ENCODE peak calls at places on chromosomes 1 and 21, in six cellular contexts. R is heart left ventricle, K is cardiac fibroblast, O is right lobe of liver, S is kidney epithelial cell, Y is vagina. P is an unnamed sample.

GRCh38 chr1:114695430-114696093 is at the start of gene AMPD1:
- DNase-seq in R (no peak), O (no peak), K (peak), Y (no peak), S (no peak), P (no peak)

GRCh38 chr1:212477680-212478466 is 45.2 kb downstream of the NENF start:
- DNase-seq in R (no peak), K (no peak), Y (no peak), O (no peak), S (no peak), P (no peak)

GRCh38 chr1:7646164-7646563 is 124.9 kb upstream of the VAMP3 start:
- DNase-seq in O (no peak), K (no peak), R (no peak), S (no peak), Y (no peak), P (no peak)

GRCh38 chr1:226029093-226029496 is 30.0 kb upstream of the SDE2 start:
- DNase-seq in S (no peak), O (peak), R (no peak), K (no peak), Y (no peak), P (no peak)

GRCh38 chr1:45335732-45336365 is 4.1 kb upstream of the TOE1 start:
- DNase-seq in Y (no peak), O (no peak), R (no peak), K (no peak), S (no peak), P (no peak)

GRCh38 chr1:154219511-154219910 is 1.2 kb upstream of the UBAP2L start:
- DNase-seq in Y (no peak), O (no peak), R (no peak), S (no peak), K (peak), P (no peak)

GRCh38 chr1:180911640-180912161 is 996 bp upstream of the KIAA1614 start:
- DNase-seq in O (no peak), Y (no peak), S (no peak), R (no peak), K (peak), P (no peak)

GRCh38 chr1:168636200-168636599 is 59.8 kb downstream of the XCL1 start:
- DNase-seq in S (no peak), Y (no peak), K (peak), R (no peak), O (no peak), P (no peak)

GRCh38 chr1:4755301-4756183 is 101.1 kb downstream of the AJAP1 start:
- DNase-seq in Y (no peak), R (no peak), O (no peak), K (no peak), S (peak), P (no peak)

GRCh38 chr21:30979054-30979453 is 59.2 kb downstream of the KRTAP19-8 start:
- DNase-seq in O (no peak), S (no peak), Y (no peak), R (no peak), K (no peak), P (no peak)

GRCh38 chr1:6052543-6053205 is 7.0 kb downstream of the KCNAB2 start:
- DNase-seq in R (no peak), O (no peak), Y (no peak), S (peak), K (peak), P (peak)

GRCh38 chr1:245874942-245875580 is 632.0 kb downstream of the SMYD3 start:
- DNase-seq in R (peak), O (peak), S (peak), K (peak), Y (no peak), P (peak)

GRCh38 chr1:171817511-171818265 is 23.6 kb upstream of the DNM3 start:
- DNase-seq in K (peak), O (no peak), R (no peak), Y (no peak), S (peak), P (peak)

GRCh38 chr21:16280731-16281130 is 550.9 kb downstream of the USP25 start:
- DNase-seq in R (no peak), Y (no peak), O (no peak), S (no peak), K (no peak), P (no peak)

GRCh38 chr1:219883400-219884332 is 44.7 kb downstream of the SLC30A10 start:
- DNase-seq in S (no peak), Y (no peak), K (no peak), O (peak), R (no peak), P (no peak)

GRCh38 chr1:2482588-2482987 is 6.5 kb downstream of the PLCH2 start:
- DNase-seq in Y (no peak), K (no peak), R (no peak), S (no peak), O (no peak), P (no peak)

GRCh38 chr21:35190201-35190701 is 141.1 kb upstream of the RUNX1 start:
- DNase-seq in K (peak), R (no peak), S (no peak), O (no peak), Y (no peak), P (no peak)

GRCh38 chr1:209155556-209155955 is 428.0 kb upstream of the CAMK1G start:
- DNase-seq in K (no peak), S (peak), Y (no peak), O (no peak), R (no peak), P (no peak)

GRCh38 chr21:39847877-39848276 is 19.4 kb upstream of the PCP4 start:
- DNase-seq in Y (peak), R (no peak), O (no peak), S (no peak), K (no peak), P (no peak)

GRCh38 chr1:89935235-89935634 is 59.7 kb upstream of the ZNF326 start:
- DNase-seq in R (no peak), S (no peak), O (no peak), K (no peak), Y (no peak), P (no peak)

GRCh38 chr1:41791667-41792484 is 126.8 kb downstream of the HIVEP3 start:
- DNase-seq in R (no peak), S (no peak), O (no peak), Y (no peak), K (no peak), P (no peak)

GRCh38 chr21:14562959-14563358 is 16.8 kb upstream of the SAMSN1 start:
- DNase-seq in S (no peak), K (no peak), R (no peak), Y (no peak), O (no peak), P (no peak)

GRCh38 chr1:115088115-115088794 is 1.0 kb downstream of the TSPAN2 start:
- DNase-seq in Y (no peak), K (no peak), S (no peak), O (no peak), R (no peak), P (no peak)

GRCh38 chr1:16237343-16237830 is 404 bp upstream of the CPLANE2 start:
- DNase-seq in R (no peak), S (no peak), K (peak), O (no peak), Y (no peak), P (no peak)

GRCh38 chr1:37661401-37661800 is 26.7 kb upstream of the RSPO1 start:
- DNase-seq in S (no peak), O (no peak), Y (no peak), R (no peak), K (no peak), P (no peak)

GRCh38 chr1:61079898-61080336 is 2.4 kb upstream of the NFIA start:
- DNase-seq in S (no peak), O (peak), Y (peak), R (peak), K (peak), P (peak)

GRCh38 chr1:62355095-62355494 is 35.9 kb upstream of the KANK4 start:
- DNase-seq in S (no peak), R (no peak), K (peak), Y (no peak), O (no peak), P (no peak)

GRCh38 chr1:181390350-181391080 is 92.8 kb upstream of the CACNA1E start:
- DNase-seq in Y (no peak), R (no peak), K (no peak), O (no peak), S (no peak), P (no peak)

GRCh38 chr1:64343105-64343960 is 126.6 kb upstream of the CACHD1 start:
- DNase-seq in O (no peak), K (peak), Y (no peak), S (peak), R (no peak), P (peak)

GRCh38 chr1:54557956-54558355 is 9.9 kb downstream of the ACOT11 start:
- DNase-seq in Y (no peak), K (no peak), O (no peak), R (no peak), S (no peak), P (no peak)

GRCh38 chr1:227823537-227823936 is 8.1 kb downstream of the PRSS38 start:
- DNase-seq in O (no peak), S (no peak), Y (no peak), K (no peak), R (no peak), P (no peak)

GRCh38 chr1:156493749-156494148 is 6.8 kb downstream of the MEF2D start:
- DNase-seq in Y (no peak), K (no peak), O (no peak), R (peak), S (no peak), P (no peak)
- H3K4me3 ChIP-seq in Y (peak), K (no peak), O (no peak), R (peak), S (no peak), P (no peak)

DNA sequence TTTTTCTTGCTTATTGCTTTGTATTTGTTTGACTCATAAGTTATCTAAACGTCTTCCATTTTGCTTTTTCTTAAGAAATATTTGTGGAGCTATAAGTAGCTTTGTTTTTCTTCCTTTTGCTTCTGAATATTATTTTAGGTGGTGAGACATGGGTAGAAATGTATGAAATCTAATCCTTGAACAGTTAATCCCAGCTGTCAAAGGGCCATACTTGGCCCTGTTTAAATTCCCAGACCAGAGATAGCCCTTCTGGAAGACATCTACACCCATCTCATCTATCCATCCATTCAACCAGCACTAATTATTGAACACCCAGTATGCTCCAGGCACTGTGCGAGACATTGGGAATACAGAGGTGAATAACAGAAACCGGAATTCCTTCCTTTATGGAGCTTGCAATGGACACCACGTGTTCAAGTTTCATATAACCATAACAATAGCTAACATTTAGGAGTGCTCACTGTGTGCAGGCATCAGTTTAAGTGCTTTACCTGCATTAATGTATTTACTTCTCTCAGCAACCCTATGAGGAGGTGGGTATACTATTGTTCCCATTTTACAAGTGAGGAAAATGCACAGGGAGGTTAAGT is 8.7 kb downstream of the TACSTD2 start:
- DNase-seq in R (no peak), S (no peak), Y (peak), K (no peak), O (no peak), P (no peak)
- TF ChIP-seq CTCF in R (no peak), S (no peak), Y (no peak), K (no peak), O (no peak), P (no peak)

GRCh38 chr1:32178380-32179192 is 889 bp upstream of the TXLNA start:
- DNase-seq in S (no peak), K (no peak), Y (no peak), R (no peak), O (no peak), P (no peak)
- H3K4me3 ChIP-seq in S (no peak), K (no peak), Y (peak), R (peak), O (peak), P (peak)

DNA sequence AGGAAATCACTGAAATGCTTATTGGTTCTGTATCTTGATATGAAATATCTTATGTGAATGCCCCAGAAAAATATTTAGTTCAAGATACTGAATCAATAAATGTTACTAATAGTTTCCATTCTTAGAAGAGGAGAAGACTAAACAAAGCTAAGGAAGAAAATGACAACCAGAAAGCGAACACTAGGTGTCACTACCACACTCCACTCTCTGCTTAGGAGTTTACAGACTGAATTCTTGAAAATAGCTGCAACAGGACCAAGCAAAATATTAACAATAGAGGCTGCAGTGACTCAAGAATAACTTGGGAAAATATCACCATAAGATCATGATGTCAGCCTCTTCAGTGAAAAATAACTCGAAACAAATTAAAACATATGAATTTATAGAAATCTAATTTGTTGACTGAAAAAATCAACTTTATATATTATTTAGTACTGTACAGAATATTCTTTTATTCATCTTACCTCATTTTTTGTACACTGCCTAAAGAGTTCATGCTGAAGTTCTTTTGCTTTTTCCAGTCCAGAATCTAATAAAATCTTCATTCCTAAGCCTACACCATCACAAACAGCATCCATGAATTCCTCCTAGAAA is 61.6 kb downstream of the KIF14 start:
- DNase-seq in O (no peak), Y (no peak), S (peak), R (no peak), K (peak), P (peak)
- TF ChIP-seq CTCF in O (peak), Y (peak), S (peak), R (peak), K (peak), P (peak)

GRCh38 chr1:160521554-160521953 is 1.5 kb downstream of the SLAMF6 start:
- DNase-seq in Y (no peak), O (no peak), K (no peak), R (no peak), S (no peak), P (no peak)
- H3K4me3 ChIP-seq in Y (no peak), O (no peak), K (no peak), R (no peak), S (no peak), P (no peak)

GRCh38 chr1:9194024-9194423 is 40.5 kb upstream of the H6PD start:
- DNase-seq in O (no peak), S (no peak), R (no peak), Y (no peak), K (no peak), P (no peak)

GRCh38 chr1:9196129-9197040 is 38.2 kb upstream of the H6PD start:
- DNase-seq in R (peak), K (peak), Y (no peak), S (no peak), O (peak), P (no peak)

GRCh38 chr1:9197186-9198099 is 37.1 kb upstream of the H6PD start:
- DNase-seq in Y (no peak), K (peak), S (no peak), R (no peak), O (no peak), P (no peak)

GRCh38 chr1:9193226-9193625 is 41.3 kb upstream of the H6PD start:
- DNase-seq in K (peak), R (no peak), Y (no peak), O (no peak), S (no peak), P (no peak)

DNA sequence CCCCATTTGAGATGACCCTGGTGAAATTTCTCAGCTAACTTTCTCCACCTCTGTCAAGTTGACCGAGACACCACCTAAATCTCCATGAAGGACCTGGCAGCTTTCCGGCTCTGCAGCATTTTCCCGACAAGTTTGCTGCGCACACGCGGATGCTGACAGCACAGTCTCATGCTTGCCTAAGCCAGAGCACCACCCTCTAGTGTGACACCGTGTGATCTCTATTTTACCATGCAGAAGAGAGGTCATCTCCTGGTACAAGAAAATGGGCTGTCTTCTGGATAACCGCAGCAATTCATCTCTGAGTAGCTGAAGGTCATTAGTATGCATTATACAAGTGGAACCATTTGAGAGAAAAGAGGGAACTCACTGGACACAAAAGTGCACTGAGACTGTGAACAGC is 38.9 kb upstream of the H6PD start:
- DNase-seq in O (no peak), Y (no peak), R (no peak), K (no peak), S (no peak), P (no peak)
- TF ChIP-seq CTCF in O (no peak), Y (no peak), R (no peak), K (no peak), S (no peak), P (no peak)

GRCh38 chr1:185767721-185768120 is 33.5 kb downstream of the HMCN1 start:
- DNase-seq in K (no peak), Y (no peak), R (no peak), O (no peak), S (no peak), P (no peak)
- H3K4me3 ChIP-seq in K (no peak), Y (no peak), R (no peak), O (no peak), S (no peak), P (no peak)

GRCh38 chr1:35590476-35591040 is 17.4 kb downstream of the TFAP2E start:
- DNase-seq in K (no peak), S (no peak), R (no peak), O (no peak), Y (no peak), P (no peak)

GRCh38 chr1:35588197-35588910 is 15.2 kb downstream of the TFAP2E start:
- DNase-seq in R (no peak), O (no peak), Y (no peak), S (no peak), K (no peak), P (no peak)

GRCh38 chr1:35591211-35591610 is 18.1 kb downstream of the TFAP2E start:
- DNase-seq in Y (no peak), R (no peak), O (no peak), K (no peak), S (no peak), P (no peak)

GRCh38 chr1:35587736-35588135 is 14.6 kb downstream of the TFAP2E start:
- DNase-seq in K (no peak), O (no peak), S (no peak), R (no peak), Y (no peak), P (no peak)

GRCh38 chr1:35589516-35590427 is 16.7 kb downstream of the TFAP2E start:
- DNase-seq in R (no peak), S (no peak), Y (no peak), O (no peak), K (no peak), P (no peak)
- TF ChIP-seq CTCF in R (no peak), S (no peak), Y (no peak), O (no peak), K (no peak), P (no peak)

DNA sequence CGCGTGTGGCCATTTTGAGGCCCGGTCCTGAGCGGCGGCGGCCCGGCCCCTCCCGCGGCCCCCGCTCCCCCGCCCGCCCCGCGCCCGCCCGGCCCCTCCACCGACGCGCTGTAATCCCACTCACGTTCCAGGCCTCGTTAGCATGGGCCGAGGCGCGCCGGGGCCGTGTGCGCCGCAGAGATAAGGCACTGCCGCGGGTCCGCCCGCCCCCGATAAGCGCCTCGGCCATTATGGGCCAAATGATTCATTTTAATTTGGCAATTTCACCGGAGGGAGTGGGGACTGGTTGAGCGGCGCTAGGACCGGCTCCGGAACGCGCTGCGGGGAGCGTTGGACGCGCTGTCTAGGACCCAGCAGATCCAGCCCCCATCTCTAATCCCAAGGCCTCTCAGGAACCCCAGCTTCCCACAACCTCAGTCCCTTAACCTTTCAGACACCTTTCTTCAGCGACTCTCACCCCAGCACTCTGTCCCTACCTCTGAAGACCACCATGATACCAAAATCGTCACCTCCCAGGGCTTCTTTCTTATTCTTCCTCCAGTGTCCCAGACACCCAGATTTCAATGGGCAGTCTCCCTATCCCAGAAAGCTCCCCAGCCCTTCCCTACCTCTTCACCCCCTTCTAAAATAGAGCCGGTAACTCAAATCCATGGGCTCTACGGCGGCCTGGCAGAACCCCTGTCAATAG is at the start of gene TAL1:
- DNase-seq in R (peak), Y (no peak), S (no peak), K (no peak), O (no peak), P (no peak)
- H3K4me3 ChIP-seq in R (peak), Y (peak), S (peak), K (peak), O (peak), P (no peak)

GRCh38 chr1:112719706-112720105 is 4.6 kb upstream of the PPM1J start:
- DNase-seq in Y (no peak), O (no peak), K (no peak), R (no peak), S (no peak), P (no peak)

GRCh38 chr1:112721966-112722524 is 6.9 kb upstream of the PPM1J start:
- DNase-seq in Y (no peak), O (no peak), K (no peak), S (no peak), R (no peak), P (no peak)

GRCh38 chr1:112717263-112717662 is 2.1 kb upstream of the PPM1J start:
- DNase-seq in Y (no peak), S (no peak), K (no peak), R (no peak), O (no peak), P (no peak)

GRCh38 chr1:112716133-112716720 is 1.1 kb upstream of the PPM1J start:
- DNase-seq in R (peak), S (peak), K (peak), Y (no peak), O (peak), P (peak)

GRCh38 chr1:112718691-112719418 is 3.7 kb upstream of the PPM1J start:
- DNase-seq in Y (no peak), S (no peak), R (peak), K (peak), O (peak), P (no peak)
- TF ChIP-seq CTCF in Y (peak), S (peak), R (peak), K (peak), O (peak), P (peak)